ENCODE peak calls at places on chromosomes 13 and 19, in ten cellular contexts. F is T follicular helper cell, O is MCF 10A, D is dorsolateral prefrontal cortex, U is C1 segment of cervical spinal cord, Z is WTC11, R is cardiac fibroblast, C is K562, V is NCI-H345, I is HCEC 1CT. E is an unnamed sample.

GRCh38 chr13:31775148-31775547 is 35.8 kb downstream of the RXFP2 start:
- DNase-seq in F (no peak), O (no peak), D (no peak), U (no peak), Z (no peak), R (peak; percentile 50), C (no peak), V (no peak), I (no peak), E (no peak)

GRCh38 chr13:77565635-77566034 is 30.1 kb downstream of the SCEL start:
- DNase-seq in F (no peak), O (peak; percentile 62), D (no peak), U (no peak), Z (no peak), R (peak; percentile 64), C (peak; percentile 5), V (peak; percentile 41), I (peak; percentile 34), E (no peak)

GRCh38 chr19:15869109-15869555 is 28.7 kb downstream of the CYP4F2 start:
- DNase-seq in F (peak; percentile 7), O (peak; percentile 60), D (no peak), U (peak; percentile 2), Z (peak; percentile 57), R (peak; percentile 5), C (peak; percentile 88), V (no peak), I (no peak), E (no peak)

GRCh38 chr19:21423057-21424041 is 26.4 kb downstream of the ZNF493 start:
- DNase-seq in F (no peak), O (no peak), D (no peak), U (no peak), Z (no peak), R (no peak), C (no peak), V (no peak), I (no peak), E (no peak)

GRCh38 chr19:42655748-42656147 is 61.0 kb upstream of the CEACAM8 start:
- DNase-seq in F (no peak), O (no peak), D (no peak), U (no peak), Z (no peak), R (no peak), C (no peak), V (no peak), I (no peak), E (no peak)

GRCh38 chr19:788821-789472 is 8.3 kb upstream of the PTBP1 start:
- DNase-seq in F (no peak), O (no peak), D (no peak), U (no peak), Z (no peak), R (no peak), C (no peak), V (no peak), I (no peak), E (no peak)

GRCh38 chr19:10514211-10515145 is 2.8 kb downstream of the S1PR5 start:
- DNase-seq in F (peak; percentile 22), O (no peak), D (no peak), U (no peak), Z (peak; percentile 79), R (no peak), C (no peak), V (no peak), I (no peak), E (no peak)

GRCh38 chr19:48933382-48933932 is at the start of gene DHDH:
- DNase-seq in F (peak; percentile 81), O (peak; percentile 90), D (peak; percentile 77), U (no peak), Z (peak; percentile 98), R (peak; percentile 35), C (peak; percentile 91), V (peak; percentile 92), I (peak; percentile 23), E (no peak)

GRCh38 chr19:55657004-55657747 is 2.3 kb downstream of the U2AF2 start:
- DNase-seq in F (no peak), O (peak; percentile 49), D (no peak), U (no peak), Z (no peak), R (no peak), C (no peak), V (no peak), I (no peak), E (no peak)

GRCh38 chr19:56377105-56377924 is 16.0 kb downstream of the ZNF582 start:
- DNase-seq in F (no peak), O (no peak), D (no peak), U (no peak), Z (no peak), R (peak; percentile 32), C (no peak), V (no peak), I (no peak), E (no peak)

GRCh38 chr13:75691183-75691582 is 55.1 kb downstream of the LMO7 start:
- DNase-seq in F (no peak), O (no peak), D (no peak), U (no peak), Z (no peak), R (peak; percentile 55), C (no peak), V (no peak), I (peak; percentile 40), E (no peak)

GRCh38 chr13:24911135-24911524 is 147.2 kb downstream of the RNF17 start:
- DNase-seq in F (no peak), O (peak; percentile 64), D (no peak), U (no peak), Z (no peak), R (peak; percentile 75), C (peak; percentile 39), V (no peak), I (peak; percentile 69), E (no peak)

GRCh38 chr19:48415395-48415794 is 21.9 kb downstream of the GRIN2D start:
- DNase-seq in F (peak; percentile 69), O (peak; percentile 85), D (no peak), U (no peak), Z (peak; percentile 98), R (peak; percentile 58), C (peak; percentile 92), V (peak; percentile 62), I (peak; percentile 58), E (peak; percentile 39)

GRCh38 chr19:58584498-58585441 is 11.6 kb upstream of the MZF1 start:
- DNase-seq in F (no peak), O (no peak), D (no peak), U (no peak), Z (no peak), R (no peak), C (peak; percentile 59), V (no peak), I (no peak), E (no peak)

GRCh38 chr13:99085139-99085845 is 107.4 kb upstream of the DOCK9 start:
- DNase-seq in F (peak; percentile 28), O (no peak), D (no peak), U (no peak), Z (peak; percentile 30), R (no peak), C (no peak), V (no peak), I (no peak), E (no peak)

GRCh38 chr19:9586764-9587163 is 2.5 kb upstream of the ZNF121 start:
- DNase-seq in F (peak; percentile 64), O (peak; percentile 87), D (no peak), U (peak; percentile 0), Z (peak; percentile 83), R (peak; percentile 84), C (peak; percentile 43), V (peak; percentile 79), I (peak; percentile 51), E (no peak)

GRCh38 chr19:21135433-21135832 is 6.4 kb upstream of the ZNF431 start:
- DNase-seq in F (no peak), O (no peak), D (no peak), U (no peak), Z (no peak), R (no peak), C (peak; percentile 17), V (no peak), I (no peak), E (no peak)

GRCh38 chr19:33795370-33796163 is 1.1 kb upstream of the KCTD15 start:
- DNase-seq in F (no peak), O (peak; percentile 89), D (no peak), U (peak; percentile 25), Z (peak; percentile 88), R (peak; percentile 84), C (peak; percentile 92), V (peak; percentile 55), I (peak; percentile 32), E (peak; percentile 84)

GRCh38 chr13:39217471-39217870 is 179.2 kb downstream of the NHLRC3 start:
- DNase-seq in F (no peak), O (no peak), D (no peak), U (peak; percentile 2), Z (no peak), R (no peak), C (no peak), V (no peak), I (no peak), E (no peak)

GRCh38 chr19:41707871-41708371 is 505 bp upstream of the CEACAM5 start:
- DNase-seq in F (no peak), O (no peak), D (no peak), U (no peak), Z (peak; percentile 4), R (no peak), C (no peak), V (no peak), I (no peak), E (no peak)

GRCh38 chr19:17302391-17303166 is 646 bp downstream of the ABHD8 start:
- DNase-seq in F (peak; percentile 18), O (no peak), D (no peak), U (no peak), Z (peak; percentile 40), R (no peak), C (no peak), V (no peak), I (no peak), E (peak; percentile 56)

GRCh38 chr13:109715902-109716301 is 70.5 kb downstream of the IRS2 start:
- DNase-seq in F (no peak), O (peak; percentile 78), D (no peak), U (no peak), Z (no peak), R (peak; percentile 66), C (no peak), V (no peak), I (peak; percentile 75), E (no peak)

GRCh38 chr19:6590458-6591319 is at the start of gene CD70:
- DNase-seq in F (no peak), O (peak; percentile 63), D (no peak), U (no peak), Z (peak; percentile 65), R (no peak), C (no peak), V (no peak), I (no peak), E (no peak)

GRCh38 chr13:106568225-106569003 is 477 bp upstream of the ARGLU1 start:
- DNase-seq in F (no peak), O (no peak), D (no peak), U (no peak), Z (no peak), R (no peak), C (no peak), V (no peak), I (no peak), E (no peak)

GRCh38 chr19:46972301-46972700 is 47.3 kb upstream of the NPAS1 start:
- DNase-seq in F (no peak), O (no peak), D (no peak), U (no peak), Z (no peak), R (peak; percentile 37), C (no peak), V (no peak), I (no peak), E (no peak)

GRCh38 chr13:113579686-113580085 is 4.9 kb upstream of the TFDP1 start:
- DNase-seq in F (no peak), O (no peak), D (no peak), U (no peak), Z (no peak), R (no peak), C (no peak), V (no peak), I (no peak), E (no peak)

GRCh38 chr13:114174529-114174941 is 4.5 kb upstream of the CFAP97D2 start:
- DNase-seq in F (no peak), O (no peak), D (no peak), U (no peak), Z (no peak), R (no peak), C (no peak), V (no peak), I (no peak), E (no peak)

GRCh38 chr13:34246511-34246910 is 428.6 kb downstream of the RFC3 start:
- DNase-seq in F (no peak), O (peak; percentile 76), D (no peak), U (no peak), Z (no peak), R (peak; percentile 33), C (no peak), V (no peak), I (no peak), E (no peak)

E was measured in hypothalamus.